ENCODE peak calls at places on chromosomes 1 and 21, in eight cellular contexts. P, G, O, W, F, H, Z and L are unnamed samples.

GRCh38 chr1:93906480-93906879 is 2.8 kb downstream of the GCLM start:
- DNase-seq in W (no peak), H (no peak), F (no peak), Z (no peak), O (no peak), P (no peak), G (no peak), L (no peak)

GRCh38 chr21:42858957-42859890 is 20.1 kb downstream of the WDR4 start:
- DNase-seq in O (no peak), G (no peak), H (no peak), W (no peak), P (no peak), Z (no peak), F (no peak), L (no peak)

GRCh38 chr1:220410681-220411080 is 117.3 kb upstream of the MARK1 start:
- DNase-seq in O (no peak), G (no peak), F (no peak), P (no peak), W (peak), Z (peak), H (no peak), L (no peak)

GRCh38 chr1:237041795-237042466 is at the start of gene RYR2:
- DNase-seq in F (peak), Z (no peak), G (peak), P (no peak), W (no peak), O (peak), H (no peak), L (peak)

GRCh38 chr1:227894306-227894721 is 53.4 kb downstream of the WNT9A start:
- DNase-seq in G (no peak), H (no peak), Z (no peak), F (peak), W (no peak), O (no peak), P (no peak), L (peak)

GRCh38 chr1:6275826-6276764 is 15.2 kb upstream of the GPR153 start:
- DNase-seq in H (no peak), G (peak), W (peak), F (peak), O (no peak), P (no peak), Z (no peak), L (peak)

GRCh38 chr1:211474426-211474825 is 17.5 kb downstream of the RD3 start:
- DNase-seq in H (no peak), G (no peak), F (no peak), Z (no peak), O (no peak), P (no peak), W (no peak), L (no peak)

GRCh38 chr1:203325418-203326091 is 20.2 kb downstream of the BTG2 start:
- DNase-seq in W (no peak), P (no peak), Z (peak), H (no peak), G (peak), O (no peak), F (no peak), L (no peak)

GRCh38 chr1:6554907-6555778 is at the start of gene TAS1R1:
- DNase-seq in H (peak), O (no peak), Z (no peak), P (no peak), F (no peak), G (no peak), W (no peak), L (no peak)

GRCh38 chr21:16086121-16086520 is 356.3 kb downstream of the USP25 start:
- DNase-seq in G (no peak), W (no peak), O (no peak), P (no peak), H (no peak), Z (no peak), F (no peak), L (no peak)

GRCh38 chr1:5120559-5120958 is 466.1 kb downstream of the AJAP1 start:
- DNase-seq in F (no peak), H (no peak), P (no peak), Z (no peak), W (no peak), G (no peak), O (no peak), L (no peak)

GRCh38 chr1:5125208-5125607 is 470.8 kb downstream of the AJAP1 start:
- DNase-seq in W (no peak), H (no peak), Z (no peak), F (no peak), O (no peak), G (no peak), P (no peak), L (no peak)

GRCh38 chr1:5119496-5120234 is 465.3 kb downstream of the AJAP1 start:
- DNase-seq in P (no peak), W (no peak), G (no peak), F (peak), O (peak), H (no peak), Z (no peak), L (no peak)
- TF ChIP-seq CTCF in P (no peak), W (no peak), G (no peak), F (peak), O (no peak), H (no peak), Z (no peak), L (no peak)

GRCh38 chr1:3176820-3177219 is 107.8 kb downstream of the PRDM16 start:
- DNase-seq in O (no peak), G (no peak), P (no peak), H (no peak), W (no peak), Z (no peak), F (no peak), L (no peak)
- TF ChIP-seq CTCF in O (no peak), G (no peak), P (no peak), H (no peak), W (no peak), Z (no peak), F (no peak), L (no peak)

DNA sequence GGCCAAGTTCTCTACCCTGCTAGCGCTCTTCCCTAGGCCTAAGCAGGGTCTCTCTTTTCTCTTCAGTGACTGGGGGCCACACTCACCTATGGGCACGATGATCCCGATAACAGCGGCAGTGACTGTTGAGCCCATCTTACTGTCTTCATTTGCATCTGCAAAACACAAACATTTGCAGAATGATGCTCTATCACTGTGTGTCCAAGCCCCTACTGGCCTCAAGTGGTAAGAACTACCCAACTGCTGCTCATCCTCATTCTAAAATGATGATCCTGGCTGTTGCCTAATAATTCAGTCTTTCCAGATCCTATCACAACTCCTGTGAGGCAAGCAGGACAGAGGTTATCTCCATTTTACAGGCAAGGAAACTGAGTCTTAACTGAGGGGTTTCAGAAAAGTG is 16.7 kb upstream of the MAGOH start:
- DNase-seq in P (no peak), W (no peak), H (no peak), F (no peak), O (no peak), G (no peak), Z (no peak), L (no peak)
- TF ChIP-seq CTCF in P (no peak), W (no peak), H (no peak), F (peak), O (no peak), G (no peak), Z (no peak), L (no peak)

GRCh38 chr21:26840912-26841311 is 4.3 kb downstream of the ADAMTS1 start:
- DNase-seq in H (peak), F (no peak), O (peak), W (peak), G (peak), P (peak), Z (no peak), L (no peak)
- TF ChIP-seq CTCF in H (peak), F (no peak), O (no peak), W (peak), G (no peak), P (peak), Z (no peak), L (no peak)